ENCODE peak calls at places on chromosomes 13 and 19, in seven cellular contexts. D is NCI-H1092; X is activated T-helper 9 cell treated with anti-CD3 and anti-CD28 coated beads, Interleukin-2, amount 50 U/mL, for 16 hours; Z is ELR; U is endodermal cell; W is stimulated activated CD8-positive, alpha-beta memory T cell treated with anti-CD3 and anti-CD28 coated beads, Interleukin-15, amount 100 ng/mL, for 4 hours; G is hypothalamus. M is an unnamed sample.

GRCh38 chr13:46797468-46798237 is 692 bp upstream of the ESD start:
- DNase-seq in U (no peak), Z (no peak), D (no peak), W (no peak), X (no peak), G (no peak), M (no peak)

GRCh38 chr19:39696418-39696817 is 7.9 kb upstream of the LGALS14 start:
- DNase-seq in U (no peak), D (no peak), W (no peak), Z (peak; percentile 2), X (no peak), G (no peak), M (no peak)

GRCh38 chr13:21216332-21216731 is 39.9 kb downstream of the MRPL57 start:
- DNase-seq in Z (no peak), X (no peak), U (no peak), D (no peak), G (no peak), W (no peak), M (no peak)

GRCh38 chr19:6041071-6041470 is 63.1 kb upstream of the RANBP3 start:
- DNase-seq in D (no peak), G (no peak), W (no peak), Z (no peak), X (no peak), U (no peak), M (no peak)

GRCh38 chr13:98998831-98999634 is 21.2 kb upstream of the DOCK9 start:
- DNase-seq in U (peak; percentile 21), X (no peak), Z (peak; percentile 40), W (no peak), G (no peak), D (no peak), M (no peak)

GRCh38 chr19:33724723-33725060 is 72.0 kb upstream of the KCTD15 start:
- DNase-seq in W (no peak), Z (no peak), X (no peak), D (no peak), U (no peak), G (no peak), M (no peak)

GRCh38 chr13:51644649-51645048 is 60.4 kb downstream of the WDFY2 start:
- DNase-seq in Z (peak; percentile 54), D (no peak), U (no peak), X (no peak), W (no peak), G (no peak), M (no peak)

GRCh38 chr19:35013047-35013819 is 13.1 kb downstream of the GRAMD1A start:
- DNase-seq in Z (peak; percentile 61), G (peak; percentile 31), D (no peak), X (peak; percentile 71), U (peak; percentile 96), W (peak; percentile 71), M (peak; percentile 66)

GRCh38 chr19:49848938-49849337 is 2.0 kb upstream of the PTOV1 start:
- DNase-seq in U (no peak), D (no peak), G (no peak), Z (no peak), W (no peak), X (no peak), M (no peak)

GRCh38 chr19:18743281-18743825 is 47.8 kb downstream of the COMP start:
- DNase-seq in X (no peak), G (no peak), Z (no peak), D (no peak), U (peak; percentile 54), W (no peak), M (peak; percentile 47)

GRCh38 chr19:39520541-39521204 is 5.7 kb downstream of the SELENOV start:
- DNase-seq in X (no peak), D (no peak), W (no peak), G (no peak), Z (no peak), U (no peak), M (no peak)